ENCODE peak calls at places on chromosomes 5 and 9, in eight cellular contexts. One of them, this sample, is unnamed.

GRCh38 chr5:34775886-34776285 is 63.1 kb upstream of the TTC23L start:
- DNase-seq in neural progenitor cell: no peak
- DNase-seq in SK-N-SH: no peak
- DNase-seq in PC-3: no peak
- DNase-seq in HCT116: no peak
- DNase-seq in hepatocyte: no peak
- DNase-seq in MM.1S: no peak
- DNase-seq in GM23338: no peak
- DNase-seq in this sample: no peak

GRCh38 chr5:172509405-172509781 is 55.1 kb upstream of the SH3PXD2B start:
- DNase-seq in neural progenitor cell: peak; percentile 21
- DNase-seq in SK-N-SH: no peak
- DNase-seq in PC-3: no peak
- DNase-seq in HCT116: no peak
- DNase-seq in hepatocyte: no peak
- DNase-seq in MM.1S: no peak
- DNase-seq in GM23338: peak; percentile 15
- DNase-seq in this sample: no peak

GRCh38 chr5:111548992-111549649 is 36.8 kb upstream of the STARD4 start:
- DNase-seq in neural progenitor cell: no peak
- DNase-seq in SK-N-SH: no peak
- DNase-seq in PC-3: peak; percentile 40
- DNase-seq in HCT116: no peak
- DNase-seq in hepatocyte: no peak
- DNase-seq in MM.1S: peak; percentile 14
- DNase-seq in GM23338: no peak
- DNase-seq in this sample: no peak

GRCh38 chr9:34592895-34593601 is 3.5 kb upstream of the CNTFR start:
- DNase-seq in neural progenitor cell: peak; percentile 76
- DNase-seq in SK-N-SH: peak; percentile 47
- DNase-seq in PC-3: peak; percentile 12
- DNase-seq in HCT116: no peak
- DNase-seq in hepatocyte: peak; percentile 60
- DNase-seq in MM.1S: no peak
- DNase-seq in GM23338: peak; percentile 74
- DNase-seq in this sample: no peak

GRCh38 chr9:123026425-123026824 is 7.0 kb upstream of the GPR21 start:
- DNase-seq in neural progenitor cell: no peak
- DNase-seq in SK-N-SH: no peak
- DNase-seq in PC-3: no peak
- DNase-seq in HCT116: no peak
- DNase-seq in hepatocyte: no peak
- DNase-seq in MM.1S: no peak
- DNase-seq in GM23338: no peak
- DNase-seq in this sample: no peak

GRCh38 chr9:81522721-81523551 is 166.4 kb downstream of the TLE1 start:
- DNase-seq in neural progenitor cell: peak; percentile 51
- DNase-seq in SK-N-SH: peak; percentile 55
- DNase-seq in PC-3: peak; percentile 74
- DNase-seq in HCT116: peak; percentile 48
- DNase-seq in hepatocyte: peak; percentile 60
- DNase-seq in MM.1S: peak; percentile 50
- DNase-seq in GM23338: peak; percentile 78
- DNase-seq in this sample: peak; percentile 39

GRCh38 chr9:87063883-87064282 is 116.6 kb upstream of the GAS1 start:
- DNase-seq in neural progenitor cell: no peak
- DNase-seq in SK-N-SH: no peak
- DNase-seq in PC-3: no peak
- DNase-seq in HCT116: no peak
- DNase-seq in hepatocyte: no peak
- DNase-seq in MM.1S: no peak
- DNase-seq in GM23338: no peak
- DNase-seq in this sample: no peak

GRCh38 chr5:178577376-178577839 is 12.8 kb downstream of the COL23A1 start:
- DNase-seq in neural progenitor cell: peak; percentile 67
- DNase-seq in SK-N-SH: no peak
- DNase-seq in PC-3: no peak
- DNase-seq in HCT116: no peak
- DNase-seq in hepatocyte: no peak
- DNase-seq in MM.1S: no peak
- DNase-seq in GM23338: peak; percentile 79
- DNase-seq in this sample: no peak

GRCh38 chr5:59407967-59408366 is 485.6 kb downstream of the PDE4D start:
- DNase-seq in neural progenitor cell: no peak
- DNase-seq in SK-N-SH: no peak
- DNase-seq in PC-3: no peak
- DNase-seq in HCT116: no peak
- DNase-seq in hepatocyte: no peak
- DNase-seq in MM.1S: no peak
- DNase-seq in GM23338: no peak
- DNase-seq in this sample: no peak

GRCh38 chr5:55226934-55227737 is at the start of gene MCIDAS:
- DNase-seq in neural progenitor cell: peak; percentile 93
- DNase-seq in SK-N-SH: peak; percentile 77
- DNase-seq in PC-3: peak; percentile 61
- DNase-seq in HCT116: peak; percentile 64
- DNase-seq in hepatocyte: peak; percentile 76
- DNase-seq in MM.1S: peak; percentile 84
- DNase-seq in GM23338: peak; percentile 89
- DNase-seq in this sample: peak; percentile 72

GRCh38 chr5:165722401-165722800 is 2217.0 kb downstream of the MAT2B start:
- DNase-seq in neural progenitor cell: no peak
- DNase-seq in SK-N-SH: no peak
- DNase-seq in PC-3: no peak
- DNase-seq in HCT116: no peak
- DNase-seq in hepatocyte: no peak
- DNase-seq in MM.1S: no peak
- DNase-seq in GM23338: no peak
- DNase-seq in this sample: no peak

GRCh38 chr5:175797521-175798038 is 73.8 kb upstream of the CPLX2 start:
- DNase-seq in neural progenitor cell: peak; percentile 67
- DNase-seq in SK-N-SH: peak; percentile 78
- DNase-seq in PC-3: peak; percentile 9
- DNase-seq in HCT116: no peak
- DNase-seq in hepatocyte: peak; percentile 28
- DNase-seq in MM.1S: no peak
- DNase-seq in GM23338: peak; percentile 80
- DNase-seq in this sample: no peak

GRCh38 chr9:129436751-129437625 is 183.9 kb downstream of the C9orf50 start:
- DNase-seq in neural progenitor cell: peak; percentile 85
- DNase-seq in SK-N-SH: peak; percentile 88
- DNase-seq in PC-3: peak; percentile 21
- DNase-seq in HCT116: no peak
- DNase-seq in hepatocyte: peak; percentile 90
- DNase-seq in MM.1S: no peak
- DNase-seq in GM23338: no peak
- DNase-seq in this sample: no peak

GRCh38 chr9:95103385-95104087 is 214.0 kb downstream of the FANCC start:
- DNase-seq in neural progenitor cell: no peak
- DNase-seq in SK-N-SH: peak; percentile 71
- DNase-seq in PC-3: no peak
- DNase-seq in HCT116: no peak
- DNase-seq in hepatocyte: no peak
- DNase-seq in MM.1S: no peak
- DNase-seq in GM23338: peak; percentile 63
- DNase-seq in this sample: no peak

GRCh38 chr5:159956074-159956473 is 39.8 kb downstream of the ADRA1B start:
- DNase-seq in neural progenitor cell: no peak
- DNase-seq in SK-N-SH: no peak
- DNase-seq in PC-3: no peak
- DNase-seq in HCT116: no peak
- DNase-seq in hepatocyte: no peak
- DNase-seq in MM.1S: no peak
- DNase-seq in GM23338: no peak
- DNase-seq in this sample: no peak

GRCh38 chr9:85685081-85685480 is 56.7 kb downstream of the AGTPBP1 start:
- DNase-seq in neural progenitor cell: no peak
- DNase-seq in SK-N-SH: no peak
- DNase-seq in PC-3: no peak
- DNase-seq in HCT116: no peak
- DNase-seq in hepatocyte: no peak
- DNase-seq in MM.1S: no peak
- DNase-seq in GM23338: no peak
- DNase-seq in this sample: no peak

GRCh38 chr9:120928720-120929389 is 2.3 kb upstream of the TRAF1 start:
- DNase-seq in neural progenitor cell: peak; percentile 81
- DNase-seq in SK-N-SH: peak; percentile 56
- DNase-seq in PC-3: no peak
- DNase-seq in HCT116: no peak
- DNase-seq in hepatocyte: peak; percentile 85
- DNase-seq in MM.1S: peak; percentile 61
- DNase-seq in GM23338: peak; percentile 76
- DNase-seq in this sample: peak; percentile 87

GRCh38 chr9:105656131-105656921 is 5.9 kb upstream of the TAL2 start:
- DNase-seq in neural progenitor cell: peak; percentile 79
- DNase-seq in SK-N-SH: peak; percentile 86
- DNase-seq in PC-3: no peak
- DNase-seq in HCT116: no peak
- DNase-seq in hepatocyte: peak; percentile 62
- DNase-seq in MM.1S: peak; percentile 10
- DNase-seq in GM23338: peak; percentile 75
- DNase-seq in this sample: no peak

GRCh38 chr5:58437661-58438060 is 22.2 kb downstream of the PLK2 start:
- DNase-seq in neural progenitor cell: no peak
- DNase-seq in SK-N-SH: no peak
- DNase-seq in PC-3: no peak
- DNase-seq in HCT116: no peak
- DNase-seq in hepatocyte: no peak
- DNase-seq in MM.1S: no peak
- DNase-seq in GM23338: no peak
- DNase-seq in this sample: no peak

GRCh38 chr5:177427211-177427822 is 841 bp downstream of the GRK6 start:
- DNase-seq in neural progenitor cell: peak; percentile 30
- DNase-seq in SK-N-SH: peak; percentile 78
- DNase-seq in PC-3: peak; percentile 29
- DNase-seq in HCT116: no peak
- DNase-seq in hepatocyte: no peak
- DNase-seq in MM.1S: peak; percentile 30
- DNase-seq in GM23338: no peak
- DNase-seq in this sample: peak; percentile 43

GRCh38 chr5:126920291-126920690 is 110.1 kb downstream of the MARCHF3 start:
- DNase-seq in neural progenitor cell: no peak
- DNase-seq in SK-N-SH: no peak
- DNase-seq in PC-3: no peak
- DNase-seq in HCT116: no peak
- DNase-seq in hepatocyte: no peak
- DNase-seq in MM.1S: no peak
- DNase-seq in GM23338: no peak
- DNase-seq in this sample: no peak

DNA sequence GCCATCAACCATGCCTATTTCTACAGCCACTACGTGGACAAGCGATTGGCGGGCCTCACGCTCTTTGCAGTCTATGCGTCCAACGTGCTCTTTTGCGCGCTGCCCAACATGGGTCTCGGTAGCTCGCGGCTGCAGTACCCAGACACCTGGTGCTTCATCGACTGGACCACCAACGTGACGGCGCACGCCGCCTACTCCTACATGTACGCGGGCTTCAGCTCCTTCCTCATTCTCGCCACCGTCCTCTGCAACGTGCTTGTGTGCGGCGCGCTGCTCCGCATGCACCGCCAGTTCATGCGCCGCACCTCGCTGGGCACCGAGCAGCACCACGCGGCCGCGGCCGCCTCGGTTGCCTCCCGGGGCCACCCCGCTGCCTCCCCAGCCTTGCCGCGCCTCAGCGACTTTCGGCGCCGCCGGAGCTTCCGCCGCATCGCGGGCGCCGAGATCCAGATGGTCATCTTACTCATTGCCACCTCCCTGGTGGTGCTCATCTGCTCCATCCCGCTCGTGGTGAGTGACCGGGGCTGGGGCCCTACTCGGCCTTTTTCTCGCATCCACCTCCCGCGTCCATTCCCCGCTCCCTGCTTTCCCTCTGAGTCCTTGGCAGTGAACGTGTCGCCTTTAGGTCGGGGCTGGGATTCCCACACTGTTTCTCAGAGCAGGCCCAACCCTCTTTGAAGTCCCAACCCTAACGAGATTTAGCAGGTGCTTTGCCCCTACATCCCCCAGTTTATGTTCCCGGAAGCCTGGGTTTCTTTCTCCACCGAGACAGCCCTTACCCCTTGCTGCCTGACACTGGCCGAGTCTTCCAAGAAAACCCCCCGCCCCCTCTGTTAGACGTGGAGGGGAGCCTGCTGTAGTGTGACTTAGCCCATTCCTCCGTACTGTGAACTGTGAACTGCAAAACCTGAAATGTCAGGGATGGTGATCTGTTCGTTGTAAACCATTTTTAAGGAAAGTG is 1.9 kb downstream of the PTGER4 start:
- DNase-seq in neural progenitor cell: peak; percentile 63
- DNase-seq in SK-N-SH: peak; percentile 16
- DNase-seq in PC-3: no peak
- DNase-seq in HCT116: no peak
- DNase-seq in hepatocyte: peak; percentile 15
- DNase-seq in MM.1S: no peak
- DNase-seq in GM23338: peak; percentile 59
- DNase-seq in this sample: no peak
- TF ChIP-seq CTCF in neural progenitor cell: no peak
- TF ChIP-seq CTCF in SK-N-SH: no peak
- TF ChIP-seq CTCF in PC-3: no peak
- TF ChIP-seq CTCF in HCT116: no peak
- TF ChIP-seq CTCF in hepatocyte: no peak
- TF ChIP-seq CTCF in MM.1S: no peak
- TF ChIP-seq CTCF in GM23338: no peak
- TF ChIP-seq CTCF in this sample: no peak

GRCh38 chr5:96649251-96649937 is 12.8 kb upstream of the CAST start:
- DNase-seq in neural progenitor cell: no peak
- DNase-seq in SK-N-SH: no peak
- DNase-seq in PC-3: peak; percentile 48
- DNase-seq in HCT116: no peak
- DNase-seq in hepatocyte: no peak
- DNase-seq in MM.1S: no peak
- DNase-seq in GM23338: no peak
- DNase-seq in this sample: no peak
- H3K4me1 ChIP-seq in neural progenitor cell: no peaks in the 10 kb centered on the region
- H3K4me1 ChIP-seq in SK-N-SH: peaks cover 12% of the 10 kb centered on the region
- H3K4me1 ChIP-seq in PC-3: peaks cover 44% of the 10 kb centered on the region
- H3K4me1 ChIP-seq in HCT116: peaks cover 8% of the 10 kb centered on the region
- H3K4me1 ChIP-seq in hepatocyte: peaks cover 7% of the 10 kb centered on the region
- H3K4me1 ChIP-seq in MM.1S: peaks cover 10% of the 10 kb centered on the region
- H3K4me1 ChIP-seq in GM23338: peaks cover 3% of the 10 kb centered on the region
- H3K4me1 ChIP-seq in this sample: no peaks in the 10 kb centered on the region

DNA sequence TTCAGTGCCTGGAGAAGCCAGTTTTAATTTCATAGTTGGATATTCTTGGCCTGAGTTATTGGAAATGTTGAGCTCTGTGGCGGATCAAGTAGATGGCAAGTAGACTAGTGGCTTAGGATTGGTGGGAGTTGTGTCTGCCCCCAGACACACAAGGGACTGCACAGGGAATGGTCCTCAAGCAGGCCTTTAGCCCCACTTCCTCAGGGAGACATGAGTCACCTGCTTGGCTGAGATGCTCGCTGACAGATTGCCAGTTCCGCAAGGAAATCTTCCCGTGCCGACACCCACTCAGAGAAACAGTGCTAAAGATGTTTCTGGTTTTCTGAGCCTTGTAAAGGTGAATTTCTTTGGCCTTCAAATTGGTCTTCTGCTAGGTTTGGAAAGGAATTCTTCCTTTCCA is 18.8 kb upstream of the CATSPER3 start:
- DNase-seq in neural progenitor cell: no peak
- DNase-seq in SK-N-SH: no peak
- DNase-seq in PC-3: peak; percentile 60
- DNase-seq in HCT116: no peak
- DNase-seq in hepatocyte: no peak
- DNase-seq in MM.1S: no peak
- DNase-seq in GM23338: no peak
- DNase-seq in this sample: no peak
- TF ChIP-seq EZH2phosphoT487 in neural progenitor cell: no peak
- TF ChIP-seq EZH2phosphoT487 in SK-N-SH: no peak
- TF ChIP-seq EZH2phosphoT487 in PC-3: no peak
- TF ChIP-seq EZH2phosphoT487 in HCT116: no peak
- TF ChIP-seq EZH2phosphoT487 in hepatocyte: no peak
- TF ChIP-seq EZH2phosphoT487 in MM.1S: no peak
- TF ChIP-seq EZH2phosphoT487 in GM23338: no peak
- TF ChIP-seq EZH2phosphoT487 in this sample: no peak

GRCh38 chr5:82793808-82794419 is 283.3 kb downstream of the TMEM167A start:
- DNase-seq in neural progenitor cell: peak; percentile 26
- DNase-seq in SK-N-SH: peak; percentile 27
- DNase-seq in PC-3: peak; percentile 54
- DNase-seq in HCT116: peak; percentile 26
- DNase-seq in hepatocyte: no peak
- DNase-seq in MM.1S: peak; percentile 47
- DNase-seq in GM23338: peak; percentile 78
- DNase-seq in this sample: peak; percentile 24
- TF ChIP-seq CTCF in neural progenitor cell: peak; percentile 74
- TF ChIP-seq CTCF in SK-N-SH: peak; percentile 75
- TF ChIP-seq CTCF in PC-3: peak; percentile 74
- TF ChIP-seq CTCF in HCT116: peak; percentile 76
- TF ChIP-seq CTCF in hepatocyte: peak; percentile 43
- TF ChIP-seq CTCF in MM.1S: peak; percentile 79
- TF ChIP-seq CTCF in GM23338: peak; percentile 93
- TF ChIP-seq CTCF in this sample: peak; percentile 87

This sample was measured in OCI-LY7.